ENCODE peak calls at places on chromosome 13, in ten cellular contexts. One of them, this sample, is unnamed.

GRCh38 chr13:114264886-114265611 is 16.4 kb upstream of the UPF3A start:
- DNase-seq in amygdala: no peak
- DNase-seq in T-helper 9 cell: no peak
- DNase-seq in ELF-1: no peak
- DNase-seq in left lung: no peak
- DNase-seq in natural killer cell: no peak
- DNase-seq in LoVo: no peak
- DNase-seq in tibial nerve: no peak
- DNase-seq in progenitor cell of endocrine pancreas: no peak
- DNase-seq in EL: peak
- DNase-seq in this sample: peak

GRCh38 chr13:79385694-79386093 is 20.4 kb downstream of the RBM26 start:
- DNase-seq in amygdala: no peak
- DNase-seq in T-helper 9 cell: no peak
- DNase-seq in ELF-1: no peak
- DNase-seq in left lung: no peak
- DNase-seq in natural killer cell: no peak
- DNase-seq in LoVo: no peak
- DNase-seq in tibial nerve: no peak
- DNase-seq in progenitor cell of endocrine pancreas: no peak
- DNase-seq in EL: peak
- DNase-seq in this sample: peak

GRCh38 chr13:113598481-113598880 is 13.9 kb downstream of the TFDP1 start:
- DNase-seq in amygdala: no peak
- DNase-seq in T-helper 9 cell: no peak
- DNase-seq in ELF-1: no peak
- DNase-seq in left lung: peak
- DNase-seq in natural killer cell: no peak
- DNase-seq in LoVo: no peak
- DNase-seq in tibial nerve: no peak
- DNase-seq in progenitor cell of endocrine pancreas: no peak
- DNase-seq in EL: no peak
- DNase-seq in this sample: no peak

GRCh38 chr13:99902657-99903056 is 68.9 kb downstream of the ZIC5 start:
- DNase-seq in amygdala: no peak
- DNase-seq in T-helper 9 cell: no peak
- DNase-seq in ELF-1: no peak
- DNase-seq in left lung: no peak
- DNase-seq in natural killer cell: no peak
- DNase-seq in LoVo: no peak
- DNase-seq in tibial nerve: no peak
- DNase-seq in progenitor cell of endocrine pancreas: no peak
- DNase-seq in EL: no peak
- DNase-seq in this sample: no peak

GRCh38 chr13:35139591-35139990 is 197.5 kb downstream of the NBEA start:
- DNase-seq in amygdala: no peak
- DNase-seq in T-helper 9 cell: no peak
- DNase-seq in ELF-1: no peak
- DNase-seq in left lung: no peak
- DNase-seq in natural killer cell: no peak
- DNase-seq in LoVo: no peak
- DNase-seq in tibial nerve: no peak
- DNase-seq in progenitor cell of endocrine pancreas: no peak
- DNase-seq in EL: peak
- DNase-seq in this sample: peak

GRCh38 chr13:113739527-113740285 is 19.3 kb upstream of the TMEM255B start:
- DNase-seq in amygdala: no peak
- DNase-seq in T-helper 9 cell: no peak
- DNase-seq in ELF-1: no peak
- DNase-seq in left lung: no peak
- DNase-seq in natural killer cell: no peak
- DNase-seq in LoVo: no peak
- DNase-seq in tibial nerve: no peak
- DNase-seq in progenitor cell of endocrine pancreas: no peak
- DNase-seq in EL: no peak
- DNase-seq in this sample: no peak

GRCh38 chr13:80086304-80086721 is 254.6 kb downstream of the SPRY2 start:
- DNase-seq in amygdala: no peak
- DNase-seq in T-helper 9 cell: no peak
- DNase-seq in ELF-1: no peak
- DNase-seq in left lung: no peak
- DNase-seq in natural killer cell: no peak
- DNase-seq in LoVo: peak
- DNase-seq in tibial nerve: no peak
- DNase-seq in progenitor cell of endocrine pancreas: no peak
- DNase-seq in EL: no peak
- DNase-seq in this sample: peak

GRCh38 chr13:105084931-105085330 is 1450.5 kb downstream of the EFNB2 start:
- DNase-seq in amygdala: no peak
- DNase-seq in T-helper 9 cell: no peak
- DNase-seq in ELF-1: no peak
- DNase-seq in left lung: no peak
- DNase-seq in natural killer cell: no peak
- DNase-seq in LoVo: no peak
- DNase-seq in tibial nerve: no peak
- DNase-seq in progenitor cell of endocrine pancreas: no peak
- DNase-seq in EL: no peak
- DNase-seq in this sample: no peak

GRCh38 chr13:41563501-41564001 is 106.2 kb downstream of the RGCC start:
- DNase-seq in amygdala: no peak
- DNase-seq in T-helper 9 cell: no peak
- DNase-seq in ELF-1: no peak
- DNase-seq in left lung: no peak
- DNase-seq in natural killer cell: no peak
- DNase-seq in LoVo: no peak
- DNase-seq in tibial nerve: no peak
- DNase-seq in progenitor cell of endocrine pancreas: no peak
- DNase-seq in EL: peak
- DNase-seq in this sample: peak

GRCh38 chr13:106481919-106482318 is 53.5 kb downstream of the EFNB2 start:
- DNase-seq in amygdala: no peak
- DNase-seq in T-helper 9 cell: no peak
- DNase-seq in ELF-1: no peak
- DNase-seq in left lung: no peak
- DNase-seq in natural killer cell: no peak
- DNase-seq in LoVo: no peak
- DNase-seq in tibial nerve: no peak
- DNase-seq in progenitor cell of endocrine pancreas: no peak
- DNase-seq in EL: no peak
- DNase-seq in this sample: no peak

GRCh38 chr13:44385401-44385800 is 11.8 kb downstream of the SERP2 start:
- DNase-seq in amygdala: no peak
- DNase-seq in T-helper 9 cell: no peak
- DNase-seq in ELF-1: no peak
- DNase-seq in left lung: no peak
- DNase-seq in natural killer cell: no peak
- DNase-seq in LoVo: no peak
- DNase-seq in tibial nerve: no peak
- DNase-seq in progenitor cell of endocrine pancreas: no peak
- DNase-seq in EL: no peak
- DNase-seq in this sample: no peak

GRCh38 chr13:45055198-45055901 is 65.0 kb upstream of the GTF2F2 start:
- DNase-seq in amygdala: no peak
- DNase-seq in T-helper 9 cell: no peak
- DNase-seq in ELF-1: no peak
- DNase-seq in left lung: no peak
- DNase-seq in natural killer cell: no peak
- DNase-seq in LoVo: peak
- DNase-seq in tibial nerve: no peak
- DNase-seq in progenitor cell of endocrine pancreas: no peak
- DNase-seq in EL: peak
- DNase-seq in this sample: peak

GRCh38 chr13:99085139-99085845 is 107.4 kb upstream of the DOCK9 start:
- DNase-seq in amygdala: no peak
- DNase-seq in T-helper 9 cell: peak
- DNase-seq in ELF-1: peak
- DNase-seq in left lung: no peak
- DNase-seq in natural killer cell: no peak
- DNase-seq in LoVo: no peak
- DNase-seq in tibial nerve: peak
- DNase-seq in progenitor cell of endocrine pancreas: no peak
- DNase-seq in EL: no peak
- DNase-seq in this sample: no peak

GRCh38 chr13:30881931-30882899 is 23.9 kb upstream of the MEDAG start:
- DNase-seq in amygdala: no peak
- DNase-seq in T-helper 9 cell: no peak
- DNase-seq in ELF-1: no peak
- DNase-seq in left lung: no peak
- DNase-seq in natural killer cell: no peak
- DNase-seq in LoVo: no peak
- DNase-seq in tibial nerve: no peak
- DNase-seq in progenitor cell of endocrine pancreas: no peak
- DNase-seq in EL: no peak
- DNase-seq in this sample: no peak

GRCh38 chr13:107582171-107582570 is 633.2 kb downstream of the LIG4 start:
- DNase-seq in amygdala: no peak
- DNase-seq in T-helper 9 cell: no peak
- DNase-seq in ELF-1: no peak
- DNase-seq in left lung: no peak
- DNase-seq in natural killer cell: no peak
- DNase-seq in LoVo: no peak
- DNase-seq in tibial nerve: no peak
- DNase-seq in progenitor cell of endocrine pancreas: no peak
- DNase-seq in EL: no peak
- DNase-seq in this sample: no peak

GRCh38 chr13:34993470-34993869 is 51.4 kb downstream of the NBEA start:
- DNase-seq in amygdala: no peak
- DNase-seq in T-helper 9 cell: no peak
- DNase-seq in ELF-1: no peak
- DNase-seq in left lung: no peak
- DNase-seq in natural killer cell: no peak
- DNase-seq in LoVo: no peak
- DNase-seq in tibial nerve: no peak
- DNase-seq in progenitor cell of endocrine pancreas: no peak
- DNase-seq in EL: peak
- DNase-seq in this sample: peak

GRCh38 chr13:33740134-33740538 is 77.8 kb upstream of the RFC3 start:
- DNase-seq in amygdala: no peak
- DNase-seq in T-helper 9 cell: no peak
- DNase-seq in ELF-1: no peak
- DNase-seq in left lung: no peak
- DNase-seq in natural killer cell: no peak
- DNase-seq in LoVo: no peak
- DNase-seq in tibial nerve: no peak
- DNase-seq in progenitor cell of endocrine pancreas: no peak
- DNase-seq in EL: peak
- DNase-seq in this sample: peak

GRCh38 chr13:50670272-50670671 is 173.2 kb downstream of the DLEU7 start:
- DNase-seq in amygdala: no peak
- DNase-seq in T-helper 9 cell: no peak
- DNase-seq in ELF-1: no peak
- DNase-seq in left lung: no peak
- DNase-seq in natural killer cell: no peak
- DNase-seq in LoVo: no peak
- DNase-seq in tibial nerve: no peak
- DNase-seq in progenitor cell of endocrine pancreas: no peak
- DNase-seq in EL: no peak
- DNase-seq in this sample: no peak

GRCh38 chr13:107035778-107036177 is 467.8 kb upstream of the ARGLU1 start:
- DNase-seq in amygdala: no peak
- DNase-seq in T-helper 9 cell: no peak
- DNase-seq in ELF-1: no peak
- DNase-seq in left lung: no peak
- DNase-seq in natural killer cell: no peak
- DNase-seq in LoVo: no peak
- DNase-seq in tibial nerve: no peak
- DNase-seq in progenitor cell of endocrine pancreas: no peak
- DNase-seq in EL: peak
- DNase-seq in this sample: no peak

GRCh38 chr13:98693756-98694155 is 58.7 kb downstream of the SLC15A1 start:
- DNase-seq in amygdala: no peak
- DNase-seq in T-helper 9 cell: no peak
- DNase-seq in ELF-1: no peak
- DNase-seq in left lung: no peak
- DNase-seq in natural killer cell: no peak
- DNase-seq in LoVo: no peak
- DNase-seq in tibial nerve: no peak
- DNase-seq in progenitor cell of endocrine pancreas: no peak
- DNase-seq in EL: no peak
- DNase-seq in this sample: no peak

GRCh38 chr13:78993792-78994191 is 334.8 kb upstream of the OBI1 start:
- DNase-seq in amygdala: no peak
- DNase-seq in T-helper 9 cell: no peak
- DNase-seq in ELF-1: peak
- DNase-seq in left lung: no peak
- DNase-seq in natural killer cell: no peak
- DNase-seq in LoVo: no peak
- DNase-seq in tibial nerve: no peak
- DNase-seq in progenitor cell of endocrine pancreas: no peak
- DNase-seq in EL: no peak
- DNase-seq in this sample: no peak

GRCh38 chr13:52085416-52085815 is 43.5 kb downstream of the NEK5 start:
- DNase-seq in amygdala: no peak
- DNase-seq in T-helper 9 cell: no peak
- DNase-seq in ELF-1: no peak
- DNase-seq in left lung: no peak
- DNase-seq in natural killer cell: no peak
- DNase-seq in LoVo: no peak
- DNase-seq in tibial nerve: no peak
- DNase-seq in progenitor cell of endocrine pancreas: no peak
- DNase-seq in EL: peak
- DNase-seq in this sample: peak

GRCh38 chr13:106625578-106625977 is 57.6 kb upstream of the ARGLU1 start:
- DNase-seq in amygdala: no peak
- DNase-seq in T-helper 9 cell: no peak
- DNase-seq in ELF-1: no peak
- DNase-seq in left lung: no peak
- DNase-seq in natural killer cell: no peak
- DNase-seq in LoVo: no peak
- DNase-seq in tibial nerve: no peak
- DNase-seq in progenitor cell of endocrine pancreas: no peak
- DNase-seq in EL: no peak
- DNase-seq in this sample: no peak

GRCh38 chr13:91719033-91719432 is 320.6 kb downstream of the GPC5 start:
- DNase-seq in amygdala: no peak
- DNase-seq in T-helper 9 cell: no peak
- DNase-seq in ELF-1: no peak
- DNase-seq in left lung: no peak
- DNase-seq in natural killer cell: no peak
- DNase-seq in LoVo: no peak
- DNase-seq in tibial nerve: no peak
- DNase-seq in progenitor cell of endocrine pancreas: no peak
- DNase-seq in EL: no peak
- DNase-seq in this sample: no peak

GRCh38 chr13:106599875-106600797 is 32.2 kb upstream of the ARGLU1 start:
- DNase-seq in amygdala: no peak
- DNase-seq in T-helper 9 cell: no peak
- DNase-seq in ELF-1: no peak
- DNase-seq in left lung: no peak
- DNase-seq in natural killer cell: no peak
- DNase-seq in LoVo: no peak
- DNase-seq in tibial nerve: peak
- DNase-seq in progenitor cell of endocrine pancreas: no peak
- DNase-seq in EL: peak
- DNase-seq in this sample: peak

GRCh38 chr13:34738251-34739170 is 203.6 kb upstream of the NBEA start:
- DNase-seq in amygdala: no peak
- DNase-seq in T-helper 9 cell: no peak
- DNase-seq in ELF-1: no peak
- DNase-seq in left lung: no peak
- DNase-seq in natural killer cell: no peak
- DNase-seq in LoVo: no peak
- DNase-seq in tibial nerve: no peak
- DNase-seq in progenitor cell of endocrine pancreas: no peak
- DNase-seq in EL: no peak
- DNase-seq in this sample: no peak

GRCh38 chr13:99647593-99647980 is 146.3 kb downstream of the TM9SF2 start:
- DNase-seq in amygdala: no peak
- DNase-seq in T-helper 9 cell: no peak
- DNase-seq in ELF-1: no peak
- DNase-seq in left lung: no peak
- DNase-seq in natural killer cell: no peak
- DNase-seq in LoVo: no peak
- DNase-seq in tibial nerve: no peak
- DNase-seq in progenitor cell of endocrine pancreas: no peak
- DNase-seq in EL: no peak
- DNase-seq in this sample: no peak

GRCh38 chr13:98384739-98385138 is 192.2 kb downstream of the STK24 start:
- DNase-seq in amygdala: no peak
- DNase-seq in T-helper 9 cell: no peak
- DNase-seq in ELF-1: no peak
- DNase-seq in left lung: no peak
- DNase-seq in natural killer cell: no peak
- DNase-seq in LoVo: no peak
- DNase-seq in tibial nerve: no peak
- DNase-seq in progenitor cell of endocrine pancreas: no peak
- DNase-seq in EL: peak
- DNase-seq in this sample: peak